ENCODE peak calls at places on chromosomes 7 and 10, in six cellular contexts. Z is transverse colon, Y is H1, S is GM12878, M is K562, P is esophagus muscularis mucosa. W is an unnamed sample.

GRCh38 chr7:107725138-107725740 is 18.7 kb upstream of the CBLL1 start:
- DNase-seq in Z (peak; percentile 39), Y (no peak), S (peak; percentile 12), M (peak; percentile 76), P (no peak), W (no peak)

GRCh38 chr7:4174451-4174850 is 507.6 kb upstream of the FOXK1 start:
- DNase-seq in Z (no peak), Y (no peak), S (no peak), M (no peak), P (no peak), W (no peak)

GRCh38 chr10:49446031-49446430 is 50.1 kb upstream of the DRGX start:
- DNase-seq in Z (no peak), Y (no peak), S (no peak), M (no peak), P (no peak), W (no peak)

GRCh38 chr10:92590623-92591549 is 2.0 kb upstream of the KIF11 start:
- DNase-seq in Z (peak; percentile 38), Y (peak; percentile 49), S (no peak), M (peak; percentile 71), P (no peak), W (no peak)

GRCh38 chr7:151167197-151167911 is at the start of gene GBX1:
- DNase-seq in Z (no peak), Y (peak; percentile 63), S (no peak), M (peak; percentile 51), P (no peak), W (no peak)

GRCh38 chr10:125840955-125841354 is 17.6 kb downstream of the BCCIP start:
- DNase-seq in Z (no peak), Y (no peak), S (no peak), M (no peak), P (no peak), W (no peak)

GRCh38 chr7:148921189-148921588 is 37.1 kb upstream of the EZH2 start:
- DNase-seq in Z (no peak), Y (no peak), S (no peak), M (no peak), P (no peak), W (no peak)

GRCh38 chr10:4704034-4704545 is 121.9 kb upstream of the AKR1E2 start:
- DNase-seq in Z (peak; percentile 17), Y (no peak), S (no peak), M (no peak), P (no peak), W (no peak)

GRCh38 chr7:150399861-150400778 is 21.0 kb downstream of the ZNF775 start:
- DNase-seq in Z (peak; percentile 4), Y (no peak), S (no peak), M (peak; percentile 79), P (no peak), W (peak; percentile 39)

GRCh38 chr7:100670074-100670473 is 3.5 kb upstream of the GNB2 start:
- DNase-seq in Z (no peak), Y (no peak), S (no peak), M (no peak), P (no peak), W (no peak)

GRCh38 chr7:78363866-78364265 is 565.3 kb downstream of the PHTF2 start:
- DNase-seq in Z (no peak), Y (no peak), S (no peak), M (no peak), P (no peak), W (no peak)

GRCh38 chr7:158740013-158740656 is 35.5 kb upstream of the NCAPG2 start:
- DNase-seq in Z (peak; percentile 17), Y (peak; percentile 40), S (no peak), M (peak; percentile 48), P (peak; percentile 93), W (no peak)

GRCh38 chr7:3028071-3028766 is 15.4 kb downstream of the CARD11 start:
- DNase-seq in Z (peak; percentile 14), Y (no peak), S (no peak), M (no peak), P (no peak), W (peak; percentile 73)

GRCh38 chr7:27100601-27101187 is 1.8 kb downstream of the HOXA2 start:
- DNase-seq in Z (no peak), Y (no peak), S (no peak), M (no peak), P (no peak), W (no peak)

GRCh38 chr7:19982841-19983835 is 209.7 kb upstream of the TMEM196 start:
- DNase-seq in Z (peak; percentile 46), Y (peak; percentile 65), S (peak; percentile 38), M (no peak), P (no peak), W (no peak)

GRCh38 chr10:129057856-129058663 is 409.0 kb upstream of the MGMT start:
- DNase-seq in Z (peak; percentile 57), Y (no peak), S (peak; percentile 40), M (no peak), P (peak; percentile 89), W (no peak)

GRCh38 chr7:50792342-50793114 is 9.8 kb upstream of the GRB10 start:
- DNase-seq in Z (peak; percentile 18), Y (no peak), S (no peak), M (peak; percentile 69), P (no peak), W (peak; percentile 72)

GRCh38 chr7:91034459-91035368 is 229.5 kb upstream of the FZD1 start:
- DNase-seq in Z (peak; percentile 57), Y (peak; percentile 74), S (no peak), M (peak; percentile 32), P (no peak), W (no peak)

GRCh38 chr7:45400680-45401079 is 173.5 kb upstream of the ADCY1 start:
- DNase-seq in Z (no peak), Y (no peak), S (no peak), M (no peak), P (peak; percentile 88), W (no peak)
- TF ChIP-seq EP300 in Z (no peak), Y (no peak), S (no peak), M (no peak), P (no peak), W (no peak)

GRCh38 chr7:114949227-114949626 is 27.3 kb downstream of the MDFIC start:
- DNase-seq in Z (no peak), Y (no peak), S (no peak), M (no peak), P (no peak), W (no peak)

GRCh38 chr7:114956702-114957101 is 34.8 kb downstream of the MDFIC start:
- DNase-seq in Z (no peak), Y (no peak), S (no peak), M (no peak), P (no peak), W (no peak)

GRCh38 chr7:114957434-114957833 is 35.5 kb downstream of the MDFIC start:
- DNase-seq in Z (no peak), Y (no peak), S (no peak), M (no peak), P (no peak), W (no peak)

GRCh38 chr7:114952296-114952695 is 30.4 kb downstream of the MDFIC start:
- DNase-seq in Z (no peak), Y (no peak), S (no peak), M (no peak), P (no peak), W (no peak)

GRCh38 chr7:114953724-114954123 is 31.8 kb downstream of the MDFIC start:
- DNase-seq in Z (no peak), Y (no peak), S (no peak), M (no peak), P (no peak), W (no peak)
- TF ChIP-seq POLR2AphosphoS5 in Z (no peak), Y (no peak), S (no peak), M (no peak), P (no peak), W (no peak)

DNA sequence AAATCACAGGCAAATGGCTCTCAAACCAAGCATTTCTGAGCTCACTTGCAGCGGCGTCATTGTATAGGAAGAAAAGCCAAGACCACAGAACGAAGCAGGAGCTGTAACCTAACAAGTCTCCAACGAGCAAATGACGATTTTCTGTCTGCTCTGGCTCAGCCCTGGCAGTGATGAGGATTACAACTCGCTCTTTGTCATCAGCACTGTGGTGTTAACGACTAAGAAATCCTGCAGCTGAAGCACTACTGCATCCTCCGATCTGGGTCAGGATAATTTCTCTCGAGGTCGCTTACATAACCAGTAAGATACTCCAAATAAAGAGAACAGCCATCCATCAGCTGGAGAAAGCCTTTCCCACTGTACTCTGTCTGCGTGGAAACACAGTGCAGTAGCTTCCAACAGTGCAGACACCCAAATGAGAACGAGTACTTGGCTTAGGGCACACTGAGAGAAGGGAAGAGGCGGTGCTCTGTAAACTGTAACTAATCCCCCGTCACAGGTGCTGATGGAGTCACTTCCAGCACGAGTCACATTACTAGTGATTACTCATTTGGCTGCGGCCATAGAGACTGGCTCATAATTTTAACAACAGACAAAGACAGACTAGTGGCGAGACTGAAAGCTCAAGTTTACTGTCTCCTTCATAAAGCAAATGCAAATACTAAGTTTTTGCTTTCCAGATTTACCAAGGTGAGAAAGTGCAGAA is 135.8 kb downstream of the NRBF2 start:
- DNase-seq in Z (peak; percentile 89), Y (peak; percentile 68), S (peak; percentile 95), M (peak; percentile 86), P (peak; percentile 97), W (peak; percentile 85)
- TF ChIP-seq EP300 in Z (peak; percentile 82), Y (no peak), S (peak; percentile 83), M (peak; percentile 82), P (no peak), W (no peak)

DNA sequence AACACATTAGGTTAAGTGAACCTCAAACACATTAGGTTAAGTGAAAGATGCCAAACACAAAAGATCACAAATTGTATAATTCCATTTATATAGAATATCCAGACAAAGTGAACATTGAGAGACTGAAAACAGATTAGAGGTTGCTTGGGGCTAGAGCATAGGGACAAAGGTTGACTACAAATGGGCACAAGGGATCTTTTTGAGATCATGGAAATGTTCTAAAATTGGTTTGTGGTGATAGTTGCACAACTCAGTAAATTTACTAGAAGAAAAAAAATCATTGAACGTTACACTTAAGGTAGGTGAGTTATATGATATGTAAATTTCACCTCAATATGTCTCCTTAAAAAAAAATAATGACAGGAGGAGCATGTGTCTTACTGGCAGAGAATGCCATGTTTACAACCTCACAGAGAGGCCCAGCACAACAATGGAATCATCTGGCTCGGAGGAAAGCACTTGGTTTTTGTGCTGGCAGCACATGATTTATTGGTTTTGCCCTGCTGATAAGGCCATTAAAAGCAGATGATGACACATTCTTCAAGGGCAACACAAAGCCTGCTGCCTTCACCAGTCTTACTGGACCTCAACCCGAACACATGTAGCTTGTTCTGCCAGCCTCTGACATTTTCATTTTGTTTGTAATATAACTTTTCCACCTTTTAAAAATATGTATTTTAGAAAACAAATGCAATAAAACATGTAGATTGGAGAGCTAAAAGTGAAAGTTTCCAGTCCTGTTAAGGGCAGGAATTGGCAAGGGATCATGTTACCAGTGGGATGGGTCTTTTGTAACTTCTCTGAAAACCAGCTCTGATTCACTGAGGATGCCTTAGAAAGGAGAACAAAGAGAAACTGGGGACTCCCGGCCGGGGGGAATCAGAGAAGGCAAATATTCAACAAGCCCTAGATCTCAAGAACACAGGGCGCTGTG is 11.9 kb upstream of the LMOD2 start:
- DNase-seq in Z (no peak), Y (peak; percentile 57), S (no peak), M (no peak), P (no peak), W (no peak)
- TF ChIP-seq POLR2AphosphoS5 in Z (no peak), Y (no peak), S (no peak), M (no peak), P (no peak), W (no peak)

W was measured in suprapubic skin.